ENCODE peak calls at places on chromosomes 16 and 17, in ten cellular contexts. N is natural killer cell treated with Interleukin-12 subunit alpha and Interleukin-12 subunit beta and Interleukin-15 and Interleukin-18, amount 100 ng/mL, for 72 hours; Q is islet precursor cell; B is NCI-H1694; R is CD4-positive, alpha-beta memory T cell; Y is NCI-H1105; F is NCI-H1417; P is foreskin melanocyte; V is non-pigmented ciliary epithelial cell; D is activated CD8-positive, alpha-beta T cell treated with anti-CD3 and anti-CD28 coated beads, Interleukin-2, amount 10 ng/mL, durations not matched to agents 7 days and 5 days. Z is an unnamed sample.

GRCh38 chr17:31564883-31565297 is 173.4 kb downstream of the RAB11FIP4 start:
- DNase-seq in F (no peak), B (no peak), Q (peak), V (no peak), N (no peak), Y (no peak), D (no peak), P (peak), R (no peak), Z (no peak)

GRCh38 chr16:57801098-57801855 is 1.0 kb downstream of the KIFC3 start:
- DNase-seq in Y (no peak), D (no peak), F (peak), Q (peak), P (no peak), V (no peak), N (no peak), R (no peak), B (no peak), Z (no peak)

GRCh38 chr17:38341035-38341721 is 2.6 kb downstream of the GPR179 start:
- DNase-seq in V (no peak), Q (no peak), Y (peak), D (no peak), N (no peak), B (no peak), F (peak), P (peak), R (no peak), Z (no peak)

GRCh38 chr17:15083225-15083624 is 181.9 kb downstream of the PMP22 start:
- DNase-seq in V (no peak), Y (no peak), P (no peak), F (no peak), D (no peak), B (no peak), Q (no peak), N (no peak), R (no peak), Z (no peak)

GRCh38 chr17:18070861-18071340 is 16.8 kb upstream of the DRG2 start:
- DNase-seq in N (no peak), D (peak), V (no peak), Q (peak), B (peak), Y (no peak), F (peak), P (peak), R (no peak), Z (no peak)

GRCh38 chr17:67377727-67378443 is 804 bp downstream of the PITPNC1 start:
- DNase-seq in N (peak), F (peak), B (no peak), Q (peak), R (peak), P (no peak), V (no peak), D (peak), Y (no peak), Z (peak)

GRCh38 chr16:4775005-4775404 is 8.0 kb upstream of the ZNF500 start:
- DNase-seq in B (no peak), V (no peak), R (no peak), Q (no peak), Y (no peak), F (no peak), N (no peak), D (no peak), P (no peak), Z (no peak)

GRCh38 chr16:57721765-57722499 is 13.6 kb upstream of the KATNB1 start:
- DNase-seq in V (no peak), P (no peak), Q (no peak), F (no peak), D (no peak), N (no peak), R (no peak), B (no peak), Y (no peak), Z (no peak)

GRCh38 chr16:63978240-63978639 is 1143.6 kb downstream of the CDH11 start:
- DNase-seq in V (no peak), Q (no peak), N (no peak), P (no peak), F (no peak), B (no peak), Y (no peak), R (no peak), D (no peak), Z (no peak)

GRCh38 chr17:40062347-40063033 is at the start of gene THRA:
- DNase-seq in D (peak), F (peak), N (peak), P (no peak), R (peak), B (no peak), Q (peak), Y (peak), V (no peak), Z (peak)

GRCh38 chr16:16062023-16062932 is 112.9 kb downstream of the ABCC1 start:
- DNase-seq in R (peak), N (no peak), V (no peak), D (peak), Y (no peak), F (no peak), P (no peak), Q (no peak), B (no peak), Z (peak)

GRCh38 chr17:17216236-17216635 is 10.1 kb upstream of the PLD6 start:
- DNase-seq in Y (no peak), R (no peak), V (no peak), F (no peak), B (no peak), P (no peak), N (no peak), D (no peak), Q (no peak), Z (no peak)

GRCh38 chr16:69831212-69832123 is 69.3 kb downstream of the WWP2 start:
- DNase-seq in N (no peak), R (no peak), B (no peak), V (no peak), Y (no peak), F (no peak), P (no peak), D (no peak), Q (no peak), Z (no peak)

GRCh38 chr17:41107941-41108445 is 2.8 kb downstream of the KRTAP4-9 start:
- DNase-seq in D (no peak), P (no peak), F (no peak), R (no peak), N (no peak), Y (no peak), B (no peak), V (no peak), Q (no peak), Z (no peak)

GRCh38 chr17:44902135-44902760 is 3.0 kb upstream of the EFTUD2 start:
- DNase-seq in B (no peak), R (no peak), V (no peak), Y (no peak), P (no peak), F (no peak), Q (no peak), D (no peak), N (no peak), Z (no peak)

GRCh38 chr17:2171725-2172446 is 117.0 kb downstream of the HIC1 start:
- DNase-seq in Y (no peak), B (peak), F (no peak), D (no peak), R (no peak), V (peak), N (no peak), P (peak), Q (peak), Z (no peak)

GRCh38 chr17:40559016-40559853 is 6.0 kb downstream of the CCR7 start:
- DNase-seq in D (peak), N (no peak), R (no peak), P (no peak), V (no peak), F (no peak), Q (peak), B (no peak), Y (no peak), Z (no peak)

GRCh38 chr17:43791589-43791988 is 11.4 kb downstream of the CFAP97D1 start:
- DNase-seq in D (no peak), V (no peak), F (no peak), R (peak), N (no peak), Y (peak), Q (no peak), P (no peak), B (peak), Z (peak)

GRCh38 chr16:28534542-28535373 is 4.0 kb downstream of the NUPR1 start:
- DNase-seq in Q (no peak), F (no peak), D (no peak), B (no peak), V (no peak), N (peak), Y (no peak), P (no peak), R (peak), Z (peak)

GRCh38 chr16:12629271-12629670 is 174.4 kb downstream of the CPPED1 start:
- DNase-seq in N (no peak), P (no peak), F (no peak), Y (no peak), R (no peak), D (no peak), V (no peak), B (no peak), Q (no peak), Z (no peak)

GRCh38 chr16:10562361-10562899 is 18.0 kb downstream of the EMP2 start:
- DNase-seq in Q (no peak), Y (no peak), R (no peak), N (no peak), F (no peak), V (no peak), P (no peak), B (no peak), D (no peak), Z (no peak)

GRCh38 chr16:55494994-55495421 is 13.9 kb upstream of the LPCAT2 start:
- DNase-seq in Q (peak), P (peak), Y (no peak), R (no peak), F (peak), N (no peak), B (no peak), D (no peak), V (peak), Z (no peak)

GRCh38 chr16:11401161-11402050 is 56.1 kb downstream of the RMI2 start:
- DNase-seq in P (no peak), B (no peak), N (peak), R (no peak), Q (peak), Y (no peak), V (no peak), D (no peak), F (no peak), Z (no peak)

GRCh38 chr17:17200831-17201230 is 5.3 kb downstream of the PLD6 start:
- DNase-seq in R (no peak), N (no peak), Y (no peak), V (no peak), F (no peak), Q (no peak), B (no peak), D (no peak), P (no peak), Z (no peak)

GRCh38 chr16:77762260-77762659 is 26.1 kb upstream of the VAT1L start:
- DNase-seq in D (no peak), R (no peak), P (no peak), Q (no peak), F (no peak), V (no peak), Y (no peak), N (no peak), B (no peak), Z (no peak)

GRCh38 chr17:7884581-7885356 is 3.8 kb upstream of the CHD3 start:
- DNase-seq in Q (peak), Y (no peak), F (peak), V (no peak), R (peak), D (peak), N (no peak), B (no peak), P (no peak), Z (peak)

Z was measured in central memory CD4-positive, alpha-beta T cell.